ENCODE peak calls at places on chromosomes 4 and X, in ten cellular contexts. G, M, T, Y, K, W, C, H, L and N are unnamed samples.

GRCh38 chr4:106583567-106583966 is 215.0 kb upstream of the GIMD1 start:
- DNase-seq in G (no peak), M (peak), T (no peak), Y (no peak), K (no peak), W (no peak), C (peak), H (peak), L (no peak), N (no peak)

GRCh38 chr4:109332926-109333464 is 30.5 kb upstream of the COL25A1 start:
- DNase-seq in G (no peak), M (peak), T (no peak), Y (no peak), K (no peak), W (no peak), C (no peak), H (no peak), L (no peak), N (no peak)

GRCh38 chr4:72286185-72286584 is 254.4 kb downstream of the NPFFR2 start:
- DNase-seq in G (no peak), M (peak), T (no peak), Y (no peak), K (peak), W (no peak), C (no peak), H (peak), L (no peak), N (no peak)

GRCh38 chrX:71492086-71493065 is 40.5 kb upstream of the OGT start:
- DNase-seq in G (peak), M (peak), T (no peak), Y (peak), K (no peak), W (peak), C (peak), H (peak), L (no peak), N (peak)

GRCh38 chrX:68443155-68443868 is 10.0 kb upstream of the OPHN1 start:
- DNase-seq in G (no peak), M (peak), T (no peak), Y (no peak), K (no peak), W (no peak), C (no peak), H (peak), L (no peak), N (no peak)

GRCh38 chr4:146525754-146526153 is 4.0 kb upstream of the SLC10A7 start:
- DNase-seq in G (no peak), M (no peak), T (no peak), Y (no peak), K (no peak), W (no peak), C (no peak), H (no peak), L (no peak), N (no peak)

GRCh38 chr4:9999956-10000551 is 21.2 kb downstream of the SLC2A9 start:
- DNase-seq in G (no peak), M (no peak), T (no peak), Y (no peak), K (no peak), W (no peak), C (no peak), H (peak), L (no peak), N (peak)

GRCh38 chrX:153669174-153669890 is 4.3 kb downstream of the PNCK start:
- DNase-seq in G (peak), M (no peak), T (no peak), Y (peak), K (no peak), W (peak), C (no peak), H (peak), L (no peak), N (no peak)

GRCh38 chr4:183099537-183100297 is 660 bp downstream of the WWC2 start:
- DNase-seq in G (no peak), M (no peak), T (peak), Y (no peak), K (no peak), W (peak), C (no peak), H (peak), L (no peak), N (no peak)

GRCh38 chr4:70688795-70689231 is 481 bp downstream of the UTP3 start:
- DNase-seq in G (no peak), M (peak), T (no peak), Y (no peak), K (no peak), W (no peak), C (no peak), H (no peak), L (no peak), N (no peak)

GRCh38 chr4:48212165-48212564 is 57.5 kb downstream of the TEC start:
- DNase-seq in G (no peak), M (no peak), T (no peak), Y (no peak), K (no peak), W (no peak), C (no peak), H (no peak), L (peak), N (peak)

GRCh38 chr4:104064650-104065577 is 345.1 kb upstream of the TACR3 start:
- DNase-seq in G (peak), M (peak), T (peak), Y (no peak), K (peak), W (peak), C (no peak), H (peak), L (peak), N (no peak)

GRCh38 chr4:183987987-183988392 is 82.9 kb downstream of the STOX2 start:
- DNase-seq in G (no peak), M (peak), T (peak), Y (no peak), K (peak), W (peak), C (peak), H (peak), L (no peak), N (no peak)